ENCODE peak calls at places on chromosomes 11 and 22, in eight cellular contexts. L is neural crest cell, Q is GM12865, K is IMR-90, J is HFF-Myc, N is foreskin keratinocyte, P is GM10248, H is HFFc6. G is an unnamed sample.

GRCh38 chr22:29617922-29618629 is 14.6 kb downstream of the NF2 start:
- DNase-seq in L (no peak), Q (peak), P (peak), N (peak), H (peak), J (no peak), K (peak), G (no peak)

GRCh38 chr11:96049426-96049825 is 125.5 kb upstream of the MTMR2 start:
- DNase-seq in Q (no peak), P (no peak), N (no peak), L (no peak), K (peak), H (peak), J (no peak), G (no peak)

GRCh38 chr22:25496396-25497064 is 67.9 kb upstream of the GRK3 start:
- DNase-seq in L (no peak), K (peak), N (no peak), Q (no peak), H (no peak), P (no peak), J (no peak), G (no peak)

GRCh38 chr11:118380571-118380970 is 20.8 kb upstream of the ATP5MG start:
- DNase-seq in Q (no peak), H (no peak), K (peak), J (no peak), L (no peak), N (peak), P (no peak), G (no peak)

GRCh38 chr11:121389651-121390050 is 62.5 kb upstream of the SORL1 start:
- DNase-seq in L (peak), J (no peak), N (peak), H (no peak), Q (no peak), P (no peak), K (no peak), G (no peak)

GRCh38 chr22:49505337-49506009 is 322.2 kb downstream of the BRD1 start:
- DNase-seq in K (no peak), J (no peak), H (no peak), N (no peak), L (no peak), Q (no peak), P (no peak), G (no peak)

GRCh38 chr11:33976351-33977199 is 75.0 kb upstream of the CAPRIN1 start:
- DNase-seq in P (no peak), K (peak), J (no peak), Q (no peak), H (no peak), N (no peak), L (no peak), G (no peak)

GRCh38 chr11:45451766-45452440 is 165.8 kb upstream of the SYT13 start:
- DNase-seq in P (no peak), L (no peak), H (no peak), J (no peak), N (no peak), K (peak), Q (no peak), G (no peak)

GRCh38 chr22:31876156-31877035 is 67.9 kb upstream of the YWHAH start:
- DNase-seq in L (no peak), H (peak), Q (no peak), N (peak), K (no peak), P (no peak), J (peak), G (no peak)

GRCh38 chr11:128595221-128595620 is 7.9 kb upstream of the ETS1 start:
- DNase-seq in P (no peak), N (no peak), H (peak), Q (no peak), J (no peak), K (peak), L (no peak), G (no peak)

GRCh38 chr11:116232364-116232801 is 540.4 kb downstream of the BUD13 start:
- DNase-seq in N (no peak), H (no peak), P (no peak), J (no peak), K (no peak), L (no peak), Q (no peak), G (no peak)

GRCh38 chr22:17706451-17706900 is 67.8 kb downstream of the BID start:
- DNase-seq in K (peak), J (peak), Q (peak), N (peak), H (peak), L (no peak), P (peak), G (no peak)

GRCh38 chr11:76823481-76824028 is 37.2 kb upstream of the ACER3 start:
- DNase-seq in P (no peak), J (peak), N (peak), H (peak), Q (no peak), K (peak), L (peak), G (no peak)

GRCh38 chr11:78417175-78417887 is at the start of gene GAB2:
- DNase-seq in K (no peak), Q (no peak), H (no peak), J (no peak), L (no peak), P (no peak), N (no peak), G (no peak)

GRCh38 chr22:20983081-20983745 is 1.1 kb downstream of the LZTR1 start:
- DNase-seq in L (no peak), J (no peak), N (no peak), K (peak), P (no peak), Q (no peak), H (no peak), G (no peak)

GRCh38 chr22:27474711-27475547 is 326.6 kb downstream of the MN1 start:
- DNase-seq in P (no peak), N (peak), H (peak), J (peak), Q (no peak), K (peak), L (no peak), G (no peak)

GRCh38 chr11:123100378-123101085 is 38.6 kb upstream of the HSPA8 start:
- DNase-seq in Q (no peak), L (no peak), K (no peak), P (no peak), H (no peak), J (no peak), N (no peak), G (no peak)

GRCh38 chr22:19038164-19038546 is 84.1 kb downstream of the DGCR2 start:
- DNase-seq in K (no peak), J (no peak), Q (no peak), L (no peak), H (no peak), N (no peak), P (no peak), G (no peak)

GRCh38 chr11:821513-822371 is 3.0 kb downstream of the PNPLA2 start:
- DNase-seq in K (no peak), N (no peak), L (no peak), P (no peak), Q (no peak), J (no peak), H (no peak), G (no peak)

GRCh38 chr11:62892077-62892922 is 11.6 kb downstream of the SLC3A2 start:
- DNase-seq in K (no peak), J (no peak), N (no peak), L (no peak), H (no peak), P (no peak), Q (no peak), G (no peak)

GRCh38 chr11:35526370-35526792 is 965 bp upstream of the PAMR1 start:
- DNase-seq in K (peak), P (no peak), N (no peak), J (peak), Q (no peak), H (peak), L (no peak), G (no peak)

GRCh38 chr11:113161671-113162589 is 152.5 kb upstream of the TTC12 start:
- DNase-seq in K (no peak), J (no peak), H (no peak), N (no peak), L (no peak), Q (no peak), P (no peak), G (no peak)

GRCh38 chr11:38305682-38306081 is 1707.6 kb upstream of the RAG2 start:
- DNase-seq in K (no peak), P (no peak), Q (no peak), H (no peak), J (no peak), N (no peak), L (no peak), G (no peak)

GRCh38 chr11:111310723-111311122 is 12.4 kb downstream of the POU2AF3 start:
- DNase-seq in K (no peak), H (no peak), Q (no peak), N (no peak), P (no peak), J (no peak), L (no peak), G (no peak)

GRCh38 chr11:114257621-114258558 is 38.3 kb upstream of the NNMT start:
- DNase-seq in K (no peak), L (peak), N (no peak), P (no peak), H (no peak), J (no peak), Q (no peak), G (no peak)

GRCh38 chr11:130381317-130381716 is 47.1 kb downstream of the ADAMTS8 start:
- DNase-seq in H (no peak), P (no peak), K (no peak), L (no peak), N (no peak), Q (no peak), J (no peak), G (no peak)

GRCh38 chr22:49158741-49159564 is 668.7 kb downstream of the BRD1 start:
- DNase-seq in J (no peak), Q (no peak), L (no peak), K (no peak), P (no peak), N (no peak), H (no peak), G (no peak)

GRCh38 chr22:30185129-30185528 is 61.4 kb downstream of the LIF start:
- DNase-seq in K (peak), H (no peak), L (no peak), N (no peak), Q (no peak), P (no peak), J (no peak), G (no peak)

GRCh38 chr11:12534549-12534948 is 139.7 kb upstream of the TEAD1 start:
- DNase-seq in Q (no peak), J (no peak), N (no peak), H (no peak), L (no peak), K (no peak), P (no peak), G (no peak)

GRCh38 chr11:111462329-111462728 is 49.9 kb downstream of the BTG4 start:
- DNase-seq in L (no peak), K (no peak), J (no peak), Q (no peak), P (no peak), H (no peak), N (no peak), G (no peak)

GRCh38 chr11:120482149-120482548 is 29.4 kb upstream of the GRIK4 start:
- DNase-seq in L (no peak), H (peak), K (peak), P (no peak), N (no peak), Q (no peak), J (no peak), G (no peak)

GRCh38 chr11:120254788-120255518 is 15.0 kb downstream of the POU2F3 start:
- DNase-seq in Q (peak), J (no peak), P (peak), N (no peak), L (no peak), H (no peak), K (no peak), G (no peak)

GRCh38 chr22:27718186-27719032 is 83.1 kb downstream of the MN1 start:
- DNase-seq in H (peak), L (no peak), N (peak), Q (no peak), K (peak), P (no peak), J (peak), G (no peak)

DNA sequence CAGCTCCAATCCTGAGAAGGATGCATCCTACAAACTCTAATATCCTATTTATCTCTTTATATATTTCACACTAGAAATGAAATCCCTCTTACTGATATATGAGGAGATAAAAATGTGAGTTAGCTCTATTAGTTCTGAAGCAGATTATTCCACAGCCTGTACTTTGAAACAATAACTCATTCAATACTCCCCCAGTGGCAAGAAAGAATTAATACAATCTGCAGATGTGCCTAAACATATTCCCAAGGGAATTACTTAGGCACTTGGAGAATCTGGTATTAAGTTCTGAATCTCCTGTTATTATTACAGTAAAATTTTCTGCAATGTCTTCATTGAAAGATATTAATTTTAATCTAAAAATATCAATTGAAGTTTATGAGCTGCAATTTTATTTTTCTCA is 59.4 kb downstream of the DDI1 start:
- DNase-seq in P (no peak), L (no peak), K (no peak), J (no peak), N (no peak), Q (no peak), H (no peak), G (no peak)
- TF ChIP-seq CTCF in P (no peak), L (no peak), K (no peak), J (no peak), N (peak), Q (no peak), H (peak), G (no peak)

GRCh38 chr11:86274503-86274902 is 27.5 kb upstream of the HIKESHI start:
- DNase-seq in N (no peak), Q (no peak), H (no peak), J (no peak), L (no peak), K (no peak), P (no peak), G (no peak)
- TF ChIP-seq CTCF in N (peak), Q (peak), H (peak), J (peak), L (peak), K (peak), P (no peak), G (no peak)

DNA sequence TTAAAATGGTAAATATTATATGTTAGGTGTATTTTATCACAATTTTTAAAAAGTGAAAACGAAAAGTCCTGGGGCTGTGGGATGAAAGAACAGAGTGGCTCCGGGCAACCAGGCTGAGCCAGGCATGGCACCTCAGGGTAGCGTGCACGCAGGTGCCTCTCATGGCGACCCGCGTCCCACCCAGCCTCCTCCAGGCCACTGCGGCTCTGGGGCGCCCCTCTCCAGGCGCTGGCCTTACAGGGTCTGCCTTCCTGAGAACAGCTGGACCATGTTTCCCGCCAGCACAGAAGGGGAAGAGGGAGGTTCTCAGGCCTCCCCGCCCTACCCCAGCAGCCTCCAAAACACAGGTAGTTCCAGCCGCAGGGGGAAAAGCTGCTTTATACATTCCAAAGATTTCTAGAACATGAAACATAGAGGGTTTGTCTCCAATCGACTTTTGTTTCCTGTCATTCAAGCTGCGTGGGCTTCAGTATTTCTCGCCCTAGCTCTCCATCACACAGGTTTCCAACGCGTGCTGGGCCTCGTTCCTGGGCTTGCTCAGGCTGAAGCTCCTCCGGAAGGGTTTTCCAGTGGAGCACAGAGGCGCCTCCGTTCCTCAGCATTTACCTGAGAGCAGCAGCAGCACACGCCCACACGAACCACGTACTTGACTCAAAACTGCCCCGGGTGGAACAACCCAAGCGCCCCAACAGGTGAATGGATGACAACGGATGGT is 10.5 kb downstream of the EHD1 start:
- DNase-seq in N (peak), Q (no peak), K (no peak), L (no peak), J (no peak), H (no peak), P (no peak), G (no peak)
- TF ChIP-seq CTCF in N (no peak), Q (no peak), K (no peak), L (no peak), J (no peak), H (no peak), P (no peak), G (no peak)

DNA sequence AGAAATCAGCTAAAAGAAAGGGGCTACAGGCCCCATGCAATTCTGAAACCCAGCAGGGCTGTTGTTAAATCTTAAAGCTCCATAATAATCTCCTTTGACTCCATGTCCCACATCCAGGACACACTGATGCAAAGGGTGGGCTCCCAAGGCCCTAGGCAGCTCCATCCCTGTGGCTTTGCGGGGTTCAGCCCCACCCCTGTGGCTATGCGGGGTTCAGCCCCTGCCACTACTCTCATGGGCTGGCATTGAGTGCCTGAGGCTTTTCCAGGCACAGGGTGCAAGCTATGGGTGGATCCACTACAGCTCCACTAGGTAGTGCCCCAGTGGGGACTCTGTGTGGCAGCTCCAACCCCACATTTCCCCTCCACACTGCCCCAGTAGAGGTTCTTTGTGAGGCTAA is 8.7 kb upstream of the ZNF280A start:
- DNase-seq in H (no peak), N (no peak), K (no peak), L (no peak), Q (no peak), J (no peak), P (no peak), G (no peak)
- TF ChIP-seq CTCF in H (no peak), N (no peak), K (no peak), L (no peak), Q (no peak), J (no peak), P (no peak), G (no peak)

GRCh38 chr11:66494935-66495334 is 14.7 kb downstream of the DPP3 start:
- DNase-seq in H (no peak), N (no peak), L (no peak), K (no peak), J (no peak), P (no peak), Q (no peak), G (no peak)

GRCh38 chr11:66494458-66494857 is 14.2 kb downstream of the DPP3 start:
- DNase-seq in K (no peak), P (no peak), N (no peak), Q (no peak), H (no peak), J (no peak), L (no peak), G (no peak)

GRCh38 chr11:66497206-66497605 is 13.2 kb upstream of the BBS1 start:
- DNase-seq in J (no peak), Q (no peak), H (no peak), P (no peak), L (no peak), K (no peak), N (no peak), G (no peak)

GRCh38 chr11:66493124-66493523 is 12.9 kb downstream of the DPP3 start:
- DNase-seq in K (no peak), Q (no peak), J (no peak), P (no peak), H (no peak), N (no peak), L (no peak), G (no peak)

GRCh38 chr11:66495401-66495844 is 15.0 kb upstream of the BBS1 start:
- DNase-seq in P (no peak), L (no peak), H (no peak), J (no peak), N (no peak), K (no peak), Q (no peak), G (no peak)
- TF ChIP-seq CTCF in P (no peak), L (peak), H (no peak), J (peak), N (peak), K (no peak), Q (peak), G (no peak)

GRCh38 chr11:1882265-1883238 is 9.1 kb downstream of the PRR33 start:
- DNase-seq in P (peak), K (peak), Q (peak), N (peak), J (peak), H (peak), L (peak), G (peak)
- TF ChIP-seq CTCF in P (peak), K (peak), Q (peak), N (peak), J (peak), H (peak), L (peak), G (no peak)

GRCh38 chr22:44807915-44808690 is 55.7 kb downstream of the ARHGAP8 start:
- DNase-seq in N (no peak), J (no peak), Q (no peak), L (peak), K (no peak), P (no peak), H (no peak), G (no peak)
- TF ChIP-seq CTCF in N (peak), J (peak), Q (peak), L (peak), K (peak), P (peak), H (peak), G (no peak)

DNA sequence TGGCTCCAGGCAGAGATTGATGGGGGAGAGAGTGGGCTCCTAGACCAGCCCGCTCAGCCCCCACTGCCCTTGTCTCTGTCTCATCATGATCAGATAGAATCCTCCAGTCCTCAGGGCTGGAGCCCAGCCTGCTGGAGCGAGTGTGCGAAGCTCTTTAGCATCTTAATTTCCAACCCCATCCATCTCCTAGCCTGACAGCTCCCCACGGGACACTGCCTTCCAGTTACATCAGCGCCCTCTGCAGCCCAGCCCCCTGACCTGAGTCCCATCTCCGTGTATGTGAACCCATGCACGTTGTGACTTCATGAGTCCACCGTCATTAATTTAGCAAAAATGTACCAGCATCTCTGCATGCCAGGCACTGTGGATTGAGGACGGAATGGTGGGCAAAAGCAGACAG is 2.1 kb downstream of the P2RX3 start:
- DNase-seq in J (no peak), K (no peak), Q (no peak), L (peak), P (no peak), H (no peak), N (no peak), G (no peak)
- TF ChIP-seq CTCF in J (peak), K (no peak), Q (no peak), L (peak), P (no peak), H (peak), N (peak), G (no peak)

G was measured in activated B cell treated with CpG ODN at 0.5 μM for 24 hours.